ENCODE peak calls at places on chromosomes 3 and 15, in nine cellular contexts. Z is adrenal gland; C is HFF-Myc; Y is SJSA1; U is choroid plexus epithelial cell; X is right cardiac atrium; M is Jurkat, Clone E6-1; N is right atrium auricular region; G is heart left ventricle. W is an unnamed sample.

GRCh38 chr3:88057650-88058321 is 1.0 kb downstream of the CGGBP1 start:
- DNase-seq in Z (no peak), C (no peak), Y (no peak), U (peak), X (no peak), M (no peak), N (no peak), G (no peak), W (no peak)

GRCh38 chr3:159964166-159964973 is 24.3 kb upstream of the IL12A start:
- DNase-seq in Z (no peak), C (no peak), Y (no peak), U (peak), X (no peak), M (no peak), N (no peak), G (no peak), W (no peak)

GRCh38 chr3:134459506-134460041 is 26.2 kb downstream of the ANAPC13 start:
- DNase-seq in Z (no peak), C (no peak), Y (no peak), U (no peak), X (no peak), M (no peak), N (no peak), G (no peak), W (no peak)

GRCh38 chr3:85535517-85535916 is 576.7 kb downstream of the CADM2 start:
- DNase-seq in Z (no peak), C (no peak), Y (no peak), U (no peak), X (no peak), M (no peak), N (no peak), G (no peak), W (no peak)

GRCh38 chr3:55481067-55481917 is 5.8 kb downstream of the WNT5A start:
- DNase-seq in Z (no peak), C (no peak), Y (no peak), U (peak), X (no peak), M (no peak), N (no peak), G (no peak), W (peak)

GRCh38 chr3:182135056-182135455 is 423.3 kb downstream of the SOX2 start:
- DNase-seq in Z (no peak), C (no peak), Y (no peak), U (no peak), X (no peak), M (no peak), N (no peak), G (no peak), W (no peak)

GRCh38 chr3:197555281-197556261 is at the start of gene BDH1:
- DNase-seq in Z (peak), C (peak), Y (peak), U (peak), X (peak), M (peak), N (no peak), G (peak), W (no peak)

GRCh38 chr3:176403531-176403930 is 793.8 kb downstream of the TBL1XR1 start:
- DNase-seq in Z (no peak), C (no peak), Y (no peak), U (no peak), X (no peak), M (no peak), N (no peak), G (no peak), W (no peak)

GRCh38 chr3:159234306-159234705 is 432.5 kb downstream of the MFSD1 start:
- DNase-seq in Z (no peak), C (peak), Y (no peak), U (peak), X (no peak), M (no peak), N (no peak), G (no peak), W (no peak)

GRCh38 chr15:46304320-46304719 is 669.5 kb downstream of the SQOR start:
- DNase-seq in Z (no peak), C (no peak), Y (no peak), U (no peak), X (no peak), M (peak), N (no peak), G (no peak), W (no peak)

GRCh38 chr15:99438222-99438592 is 127.6 kb upstream of the MEF2A start:
- DNase-seq in Z (no peak), C (no peak), Y (peak), U (no peak), X (no peak), M (no peak), N (peak), G (peak), W (no peak)

GRCh38 chr3:50194903-50195500 is 3.6 kb downstream of the GNAT1 start:
- DNase-seq in Z (no peak), C (no peak), Y (no peak), U (no peak), X (no peak), M (peak), N (no peak), G (no peak), W (no peak)

GRCh38 chr3:42495393-42495792 is 7.0 kb upstream of the VIPR1 start:
- DNase-seq in Z (no peak), C (no peak), Y (peak), U (no peak), X (no peak), M (no peak), N (no peak), G (no peak), W (no peak)

GRCh38 chr3:46242120-46242519 is at the start of gene CCR3:
- DNase-seq in Z (no peak), C (no peak), Y (no peak), U (no peak), X (no peak), M (no peak), N (no peak), G (no peak), W (no peak)

GRCh38 chr3:178263236-178263916 is 272.9 kb upstream of the KCNMB2 start:
- DNase-seq in Z (no peak), C (no peak), Y (no peak), U (peak), X (no peak), M (no peak), N (no peak), G (no peak), W (no peak)

GRCh38 chr15:41258706-41259471 is 27.8 kb downstream of the CHP1 start:
- DNase-seq in Z (peak), C (no peak), Y (no peak), U (peak), X (no peak), M (no peak), N (no peak), G (no peak), W (no peak)

GRCh38 chr15:85024509-85025336 is 43.1 kb downstream of the PDE8A start:
- DNase-seq in Z (peak), C (no peak), Y (no peak), U (peak), X (no peak), M (no peak), N (no peak), G (no peak), W (no peak)

GRCh38 chr3:45841380-45841700 is 579 bp downstream of the LZTFL1 start:
- DNase-seq in Z (no peak), C (no peak), Y (no peak), U (peak), X (peak), M (no peak), N (no peak), G (no peak), W (no peak)

GRCh38 chr3:156518726-156519125 is 36.2 kb downstream of the SSR3 start:
- DNase-seq in Z (no peak), C (no peak), Y (no peak), U (no peak), X (no peak), M (no peak), N (no peak), G (no peak), W (no peak)

DNA sequence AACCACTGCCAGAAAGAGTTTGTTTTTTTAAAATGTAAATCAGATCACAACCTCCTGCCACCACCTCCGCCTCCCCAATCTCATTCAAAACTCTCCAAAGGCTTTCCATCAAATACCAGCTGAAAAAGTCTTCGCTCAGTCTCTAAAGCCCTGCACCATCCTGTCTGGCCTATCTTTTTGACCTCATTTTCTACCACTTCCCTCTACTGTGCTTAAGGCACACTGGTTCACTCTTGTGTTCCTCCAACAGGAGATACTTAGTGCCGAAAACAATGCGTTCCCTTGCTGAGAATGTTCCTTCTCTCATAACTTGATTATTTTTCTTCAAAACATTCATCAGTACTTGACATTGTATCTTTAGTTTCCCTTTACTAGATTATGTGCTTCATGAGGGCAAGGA is 3.5 kb downstream of the BTBD1 start:
- DNase-seq in Z (no peak), C (no peak), Y (no peak), U (no peak), X (no peak), M (no peak), N (no peak), G (no peak), W (no peak)
- H3K4me3 ChIP-seq in Z (peak), C (peak), Y (no peak), U (no peak), X (peak), M (no peak), N (no peak), G (no peak), W (peak)

GRCh38 chr3:192879346-192880031 is 38.2 kb downstream of the MB21D2 start:
- DNase-seq in Z (peak), C (peak), Y (peak), U (peak), X (no peak), M (no peak), N (no peak), G (no peak), W (no peak)
- H3K4me3 ChIP-seq in Z (peak), C (peak), Y (no peak), U (no peak), X (no peak), M (no peak), N (no peak), G (no peak), W (no peak)

GRCh38 chr15:74612677-74613076 is 3.0 kb upstream of the CLK3 start:
- DNase-seq in Z (no peak), C (no peak), Y (no peak), U (no peak), X (no peak), M (no peak), N (no peak), G (no peak), W (no peak)

GRCh38 chr15:74610302-74610951 is 5.2 kb upstream of the CLK3 start:
- DNase-seq in Z (no peak), C (no peak), Y (no peak), U (peak), X (peak), M (no peak), N (no peak), G (no peak), W (peak)

GRCh38 chr15:74609938-74610301 is 5.7 kb upstream of the CLK3 start:
- DNase-seq in Z (no peak), C (no peak), Y (no peak), U (no peak), X (no peak), M (no peak), N (no peak), G (no peak), W (no peak)

GRCh38 chr15:74613089-74613952 is 2.3 kb upstream of the CLK3 start:
- DNase-seq in Z (no peak), C (no peak), Y (no peak), U (no peak), X (no peak), M (no peak), N (no peak), G (no peak), W (no peak)

GRCh38 chr15:74611341-74611740 is 4.3 kb upstream of the CLK3 start:
- DNase-seq in Z (no peak), C (no peak), Y (no peak), U (no peak), X (no peak), M (no peak), N (no peak), G (no peak), W (no peak)
- H3K4me3 ChIP-seq in Z (no peak), C (no peak), Y (no peak), U (no peak), X (no peak), M (no peak), N (no peak), G (no peak), W (no peak)

GRCh38 chr3:16178628-16178988 is 4.1 kb downstream of the GALNT15 start:
- DNase-seq in Z (no peak), C (no peak), Y (no peak), U (no peak), X (no peak), M (no peak), N (no peak), G (no peak), W (no peak)
- H3K4me3 ChIP-seq in Z (no peak), C (no peak), Y (no peak), U (no peak), X (no peak), M (no peak), N (peak), G (no peak), W (peak)

W was measured in left ventricle myocardium inferior.